ENCODE peak calls at places on chromosome 15, in seven cellular contexts. One of them, this sample, is unnamed.

GRCh38 chr15:73881539-73882320 is 8.4 kb downstream of the TBC1D21 start:
- DNase-seq in GM12864: no peak
- DNase-seq in GM12865: no peak
- DNase-seq in upper lobe of right lung: peak
- DNase-seq in spleen: no peak
- DNase-seq in AG09309: no peak
- DNase-seq in OCI-LY7: no peak
- DNase-seq in this sample: no peak

GRCh38 chr15:95290376-95290973 is 1040.0 kb upstream of the NR2F2 start:
- DNase-seq in OCI-LY7: no peak
- DNase-seq in spleen: no peak
- DNase-seq in upper lobe of right lung: no peak
- DNase-seq in GM12865: no peak
- DNase-seq in GM12864: no peak
- DNase-seq in AG09309: no peak
- DNase-seq in this sample: no peak

GRCh38 chr15:82135645-82136044 is 89.8 kb upstream of the MEX3B start:
- DNase-seq in GM12865: no peak
- DNase-seq in OCI-LY7: no peak
- DNase-seq in upper lobe of right lung: no peak
- DNase-seq in AG09309: no peak
- DNase-seq in spleen: no peak
- DNase-seq in GM12864: no peak
- DNase-seq in this sample: no peak

GRCh38 chr15:94255540-94255939 is 24.2 kb downstream of the MCTP2 start:
- DNase-seq in spleen: no peak
- DNase-seq in AG09309: no peak
- DNase-seq in OCI-LY7: no peak
- DNase-seq in GM12864: no peak
- DNase-seq in GM12865: no peak
- DNase-seq in upper lobe of right lung: no peak
- DNase-seq in this sample: no peak

GRCh38 chr15:67186688-67187087 is 67.8 kb downstream of the AAGAB start:
- DNase-seq in upper lobe of right lung: no peak
- DNase-seq in OCI-LY7: no peak
- DNase-seq in AG09309: no peak
- DNase-seq in GM12864: no peak
- DNase-seq in GM12865: no peak
- DNase-seq in spleen: peak
- DNase-seq in this sample: no peak

GRCh38 chr15:65957451-65957850 is 88.2 kb downstream of the RAB11A start:
- DNase-seq in GM12865: no peak
- DNase-seq in upper lobe of right lung: no peak
- DNase-seq in OCI-LY7: no peak
- DNase-seq in GM12864: no peak
- DNase-seq in AG09309: no peak
- DNase-seq in spleen: no peak
- DNase-seq in this sample: no peak

GRCh38 chr15:69930754-69931153 is 167.0 kb downstream of the TLE3 start:
- DNase-seq in GM12865: no peak
- DNase-seq in AG09309: no peak
- DNase-seq in upper lobe of right lung: no peak
- DNase-seq in spleen: no peak
- DNase-seq in OCI-LY7: no peak
- DNase-seq in GM12864: no peak
- DNase-seq in this sample: no peak

GRCh38 chr15:34821907-34822306 is 26.6 kb upstream of the ACTC1 start:
- DNase-seq in GM12865: no peak
- DNase-seq in AG09309: no peak
- DNase-seq in upper lobe of right lung: no peak
- DNase-seq in OCI-LY7: no peak
- DNase-seq in GM12864: no peak
- DNase-seq in spleen: no peak
- DNase-seq in this sample: no peak

GRCh38 chr15:29090617-29091466 is 178.8 kb downstream of the NSMCE3 start:
- DNase-seq in GM12865: peak
- DNase-seq in OCI-LY7: peak
- DNase-seq in spleen: peak
- DNase-seq in GM12864: no peak
- DNase-seq in AG09309: no peak
- DNase-seq in upper lobe of right lung: no peak
- DNase-seq in this sample: no peak

GRCh38 chr15:71471347-71471746 is 339.0 kb upstream of the NR2E3 start:
- DNase-seq in spleen: no peak
- DNase-seq in AG09309: no peak
- DNase-seq in GM12865: peak
- DNase-seq in OCI-LY7: no peak
- DNase-seq in GM12864: peak
- DNase-seq in upper lobe of right lung: no peak
- DNase-seq in this sample: no peak

GRCh38 chr15:92683511-92683834 is 27.9 kb upstream of the FAM174B start:
- DNase-seq in GM12865: peak
- DNase-seq in GM12864: no peak
- DNase-seq in spleen: no peak
- DNase-seq in AG09309: no peak
- DNase-seq in OCI-LY7: no peak
- DNase-seq in upper lobe of right lung: no peak
- DNase-seq in this sample: no peak

GRCh38 chr15:71060983-71061382 is 54.3 kb upstream of the THSD4 start:
- DNase-seq in GM12865: no peak
- DNase-seq in OCI-LY7: no peak
- DNase-seq in GM12864: no peak
- DNase-seq in spleen: no peak
- DNase-seq in upper lobe of right lung: no peak
- DNase-seq in AG09309: no peak
- DNase-seq in this sample: no peak

GRCh38 chr15:44385344-44385942 is 42.0 kb upstream of the CTDSPL2 start:
- DNase-seq in GM12864: no peak
- DNase-seq in GM12865: peak
- DNase-seq in upper lobe of right lung: no peak
- DNase-seq in spleen: no peak
- DNase-seq in AG09309: no peak
- DNase-seq in OCI-LY7: no peak
- DNase-seq in this sample: no peak

GRCh38 chr15:81024265-81024875 is 23.6 kb downstream of the TLNRD1 start:
- DNase-seq in AG09309: no peak
- DNase-seq in spleen: no peak
- DNase-seq in GM12864: no peak
- DNase-seq in OCI-LY7: no peak
- DNase-seq in upper lobe of right lung: no peak
- DNase-seq in GM12865: no peak
- DNase-seq in this sample: no peak

GRCh38 chr15:35725353-35725752 is 179.4 kb upstream of the DPH6 start:
- DNase-seq in upper lobe of right lung: no peak
- DNase-seq in GM12864: no peak
- DNase-seq in spleen: no peak
- DNase-seq in OCI-LY7: no peak
- DNase-seq in GM12865: no peak
- DNase-seq in AG09309: no peak
- DNase-seq in this sample: no peak

GRCh38 chr15:41732487-41732886 is 41.8 kb upstream of the MAPKBP1 start:
- DNase-seq in GM12865: no peak
- DNase-seq in AG09309: no peak
- DNase-seq in upper lobe of right lung: no peak
- DNase-seq in GM12864: no peak
- DNase-seq in OCI-LY7: no peak
- DNase-seq in spleen: no peak
- DNase-seq in this sample: no peak

GRCh38 chr15:90173372-90173771 is 27.8 kb upstream of the SEMA4B start:
- DNase-seq in OCI-LY7: no peak
- DNase-seq in upper lobe of right lung: no peak
- DNase-seq in AG09309: no peak
- DNase-seq in spleen: no peak
- DNase-seq in GM12865: no peak
- DNase-seq in GM12864: no peak
- DNase-seq in this sample: no peak

GRCh38 chr15:83364541-83364940 is 80.1 kb upstream of the BNC1 start:
- DNase-seq in AG09309: no peak
- DNase-seq in OCI-LY7: no peak
- DNase-seq in GM12865: no peak
- DNase-seq in GM12864: no peak
- DNase-seq in spleen: no peak
- DNase-seq in upper lobe of right lung: no peak
- DNase-seq in this sample: no peak

GRCh38 chr15:57565326-57565725 is 26.4 kb upstream of the MYZAP start:
- DNase-seq in OCI-LY7: peak
- DNase-seq in upper lobe of right lung: no peak
- DNase-seq in spleen: no peak
- DNase-seq in GM12864: no peak
- DNase-seq in GM12865: peak
- DNase-seq in AG09309: no peak
- DNase-seq in this sample: no peak

GRCh38 chr15:52790166-52790708 is at the start of gene ONECUT1:
- DNase-seq in GM12865: peak
- DNase-seq in spleen: peak
- DNase-seq in upper lobe of right lung: no peak
- DNase-seq in OCI-LY7: peak
- DNase-seq in GM12864: no peak
- DNase-seq in AG09309: no peak
- DNase-seq in this sample: no peak

GRCh38 chr15:67040277-67040676 is 25.1 kb upstream of the SMAD3 start:
- DNase-seq in AG09309: no peak
- DNase-seq in GM12864: no peak
- DNase-seq in GM12865: no peak
- DNase-seq in OCI-LY7: no peak
- DNase-seq in upper lobe of right lung: no peak
- DNase-seq in spleen: no peak
- DNase-seq in this sample: no peak

GRCh38 chr15:46703871-46704637 is 1013.3 kb upstream of the SEMA6D start:
- DNase-seq in OCI-LY7: no peak
- DNase-seq in GM12864: no peak
- DNase-seq in spleen: no peak
- DNase-seq in GM12865: peak
- DNase-seq in AG09309: no peak
- DNase-seq in upper lobe of right lung: no peak
- DNase-seq in this sample: no peak

GRCh38 chr15:74777769-74778598 is 3.9 kb upstream of the CSK start:
- DNase-seq in GM12864: no peak
- DNase-seq in spleen: peak
- DNase-seq in OCI-LY7: peak
- DNase-seq in upper lobe of right lung: no peak
- DNase-seq in AG09309: no peak
- DNase-seq in GM12865: peak
- DNase-seq in this sample: no peak

GRCh38 chr15:75731248-75732100 is 18.8 kb upstream of the CSPG4 start:
- DNase-seq in GM12865: no peak
- DNase-seq in GM12864: no peak
- DNase-seq in upper lobe of right lung: peak
- DNase-seq in AG09309: no peak
- DNase-seq in OCI-LY7: no peak
- DNase-seq in spleen: peak
- DNase-seq in this sample: no peak

GRCh38 chr15:39608741-39609140 is 27.9 kb downstream of the THBS1 start:
- DNase-seq in spleen: no peak
- DNase-seq in GM12865: no peak
- DNase-seq in upper lobe of right lung: no peak
- DNase-seq in AG09309: no peak
- DNase-seq in GM12864: no peak
- DNase-seq in OCI-LY7: no peak
- DNase-seq in this sample: no peak
- H3K4me3 ChIP-seq in spleen: no peak
- H3K4me3 ChIP-seq in GM12865: no peak
- H3K4me3 ChIP-seq in upper lobe of right lung: no peak
- H3K4me3 ChIP-seq in AG09309: no peak
- H3K4me3 ChIP-seq in GM12864: no peak
- H3K4me3 ChIP-seq in OCI-LY7: no peak
- H3K4me3 ChIP-seq in this sample: no peak

GRCh38 chr15:28021281-28022039 is 77.7 kb downstream of the OCA2 start:
- DNase-seq in upper lobe of right lung: peak
- DNase-seq in GM12864: no peak
- DNase-seq in spleen: no peak
- DNase-seq in AG09309: no peak
- DNase-seq in GM12865: peak
- DNase-seq in OCI-LY7: no peak
- DNase-seq in this sample: peak
- TF ChIP-seq CTCF in upper lobe of right lung: peak
- TF ChIP-seq CTCF in GM12864: no peak
- TF ChIP-seq CTCF in spleen: peak
- TF ChIP-seq CTCF in AG09309: no peak
- TF ChIP-seq CTCF in GM12865: no peak
- TF ChIP-seq CTCF in OCI-LY7: peak
- TF ChIP-seq CTCF in this sample: peak

DNA sequence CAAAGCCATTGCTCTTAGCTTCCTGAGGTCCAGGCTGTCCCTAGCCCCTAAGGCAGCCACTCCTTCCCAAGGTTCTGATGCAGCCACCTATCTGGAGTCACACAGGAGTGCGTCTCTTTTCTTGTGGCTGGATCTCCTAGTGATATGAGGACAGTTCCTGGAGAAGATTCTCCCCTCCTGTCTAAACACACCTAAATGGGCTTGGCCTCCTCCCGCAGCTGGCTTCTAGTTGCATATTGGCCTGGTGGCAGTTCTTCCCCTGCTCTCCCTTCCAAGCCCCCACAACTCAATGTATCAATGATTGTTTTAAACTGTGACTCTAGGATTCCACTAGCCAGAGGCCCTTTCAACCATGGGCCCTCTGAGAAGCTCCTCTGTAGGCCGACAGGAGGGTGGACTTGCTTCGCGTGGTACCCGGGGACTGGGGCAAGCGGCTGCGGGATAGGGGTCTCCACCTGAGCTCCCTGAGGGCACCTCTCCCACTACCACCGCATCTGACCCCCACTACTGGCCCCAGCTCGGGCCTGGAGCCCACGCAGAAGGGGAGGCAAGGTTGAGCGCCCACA is 1.4 kb downstream of the ITGA11 start:
- DNase-seq in GM12865: no peak
- DNase-seq in GM12864: no peak
- DNase-seq in upper lobe of right lung: no peak
- DNase-seq in OCI-LY7: no peak
- DNase-seq in spleen: no peak
- DNase-seq in AG09309: no peak
- DNase-seq in this sample: no peak
- H3K4me3 ChIP-seq in GM12865: no peak
- H3K4me3 ChIP-seq in GM12864: no peak
- H3K4me3 ChIP-seq in upper lobe of right lung: peak
- H3K4me3 ChIP-seq in OCI-LY7: no peak
- H3K4me3 ChIP-seq in spleen: peak
- H3K4me3 ChIP-seq in AG09309: peak
- H3K4me3 ChIP-seq in this sample: peak

GRCh38 chr15:87672309-87672897 is 584.1 kb downstream of the NTRK3 start:
- DNase-seq in upper lobe of right lung: no peak
- DNase-seq in spleen: no peak
- DNase-seq in AG09309: no peak
- DNase-seq in OCI-LY7: no peak
- DNase-seq in GM12865: no peak
- DNase-seq in GM12864: no peak
- DNase-seq in this sample: peak
- TF ChIP-seq CTCF in upper lobe of right lung: peak
- TF ChIP-seq CTCF in spleen: peak
- TF ChIP-seq CTCF in AG09309: peak
- TF ChIP-seq CTCF in OCI-LY7: peak
- TF ChIP-seq CTCF in GM12865: no peak
- TF ChIP-seq CTCF in GM12864: peak
- TF ChIP-seq CTCF in this sample: peak